ENCODE peak calls at places on chromosome 15, in five cellular contexts. E is AG20443; U is M059J; H is central memory CD4-positive, alpha-beta T cell; B is iris pigment epithelial cell. Z is an unnamed sample.

GRCh38 chr15:50186752-50187151 is 4.8 kb downstream of the SLC27A2 start:
- DNase-seq in E (no peak), U (no peak), H (no peak), B (no peak), Z (no peak)

GRCh38 chr15:72925661-72926060 is 126.6 kb upstream of the NEO1 start:
- DNase-seq in E (no peak), U (no peak), H (no peak), B (peak; percentile 30), Z (no peak)

GRCh38 chr15:98684441-98684840 is 36.1 kb downstream of the IGF1R start:
- DNase-seq in E (peak; percentile 75), U (peak; percentile 49), H (no peak), B (peak; percentile 88), Z (peak; percentile 29)

GRCh38 chr15:69293741-69294615 is 4.7 kb upstream of the PAQR5 start:
- DNase-seq in E (no peak), U (no peak), H (no peak), B (no peak), Z (no peak)

GRCh38 chr15:63234479-63234878 is 42.9 kb upstream of the APH1B start:
- DNase-seq in E (peak; percentile 41), U (peak; percentile 70), H (no peak), B (peak; percentile 83), Z (no peak)

GRCh38 chr15:83323296-83323711 is 38.8 kb upstream of the BNC1 start:
- DNase-seq in E (peak; percentile 91), U (peak; percentile 62), H (no peak), B (peak; percentile 84), Z (no peak)

GRCh38 chr15:39756806-39757522 is 25.7 kb downstream of the FSIP1 start:
- DNase-seq in E (peak; percentile 34), U (peak; percentile 61), H (peak; percentile 40), B (peak; percentile 71), Z (peak; percentile 70)

GRCh38 chr15:73996939-73997338 is 2.4 kb downstream of the PML start:
- DNase-seq in E (peak; percentile 51), U (peak; percentile 32), H (peak; percentile 33), B (peak; percentile 73), Z (peak; percentile 72)

GRCh38 chr15:59035157-59035556 is 47.7 kb downstream of the RNF111 start:
- DNase-seq in E (no peak), U (no peak), H (no peak), B (no peak), Z (no peak)

GRCh38 chr15:88243895-88244787 is 12.4 kb downstream of the NTRK3 start:
- DNase-seq in E (peak; percentile 55), U (peak; percentile 51), H (no peak), B (peak; percentile 17), Z (peak; percentile 19)

GRCh38 chr15:39623550-39623931 is 42.7 kb downstream of the THBS1 start:
- DNase-seq in E (no peak), U (no peak), H (peak; percentile 76), B (no peak), Z (peak; percentile 68)